ENCODE peak calls at places on chromosomes 7 and 10, in ten cellular contexts. One of them, this sample, is unnamed.

GRCh38 chr7:55472928-55473725 is 99.2 kb downstream of the VOPP1 start:
- DNase-seq in small intestine: no peak
- DNase-seq in SK-N-SH: peak; percentile 12
- DNase-seq in H54: no peak
- DNase-seq in AG10803: no peak
- DNase-seq in memory B cell: no peak
- DNase-seq in brain microvascular endothelial cell: no peak
- DNase-seq in stimulated activated naive B cell treated with anti-CD40 and anti-IgM and Interleukin-4, amounts not matched to agents 10 μg/mL and 1 μg/mL and 100 μg/mL, for 72 hours: no peak
- DNase-seq in transverse colon: no peak
- DNase-seq in pons: no peak
- DNase-seq in this sample: no peak

GRCh38 chr10:22997102-22997501 is 69.2 kb downstream of the ARMC3 start:
- DNase-seq in small intestine: no peak
- DNase-seq in SK-N-SH: peak; percentile 24
- DNase-seq in H54: no peak
- DNase-seq in AG10803: peak; percentile 8
- DNase-seq in memory B cell: no peak
- DNase-seq in brain microvascular endothelial cell: peak; percentile 63
- DNase-seq in stimulated activated naive B cell treated with anti-CD40 and anti-IgM and Interleukin-4, amounts not matched to agents 10 μg/mL and 1 μg/mL and 100 μg/mL, for 72 hours: no peak
- DNase-seq in transverse colon: no peak
- DNase-seq in pons: peak; percentile 60
- DNase-seq in this sample: no peak

GRCh38 chr10:130727766-130728490 is 583.6 kb downstream of the TCERG1L start:
- DNase-seq in small intestine: no peak
- DNase-seq in SK-N-SH: no peak
- DNase-seq in H54: no peak
- DNase-seq in AG10803: no peak
- DNase-seq in memory B cell: no peak
- DNase-seq in brain microvascular endothelial cell: no peak
- DNase-seq in stimulated activated naive B cell treated with anti-CD40 and anti-IgM and Interleukin-4, amounts not matched to agents 10 μg/mL and 1 μg/mL and 100 μg/mL, for 72 hours: no peak
- DNase-seq in transverse colon: no peak
- DNase-seq in pons: no peak
- DNase-seq in this sample: no peak

GRCh38 chr7:91759205-91759863 is 121.2 kb downstream of the MTERF1 start:
- DNase-seq in small intestine: peak; percentile 69
- DNase-seq in SK-N-SH: no peak
- DNase-seq in H54: no peak
- DNase-seq in AG10803: no peak
- DNase-seq in memory B cell: no peak
- DNase-seq in brain microvascular endothelial cell: peak; percentile 85
- DNase-seq in stimulated activated naive B cell treated with anti-CD40 and anti-IgM and Interleukin-4, amounts not matched to agents 10 μg/mL and 1 μg/mL and 100 μg/mL, for 72 hours: no peak
- DNase-seq in transverse colon: peak; percentile 93
- DNase-seq in pons: no peak
- DNase-seq in this sample: peak; percentile 95

GRCh38 chr10:66941491-66941890 is 15.7 kb downstream of the LRRTM3 start:
- DNase-seq in small intestine: no peak
- DNase-seq in SK-N-SH: no peak
- DNase-seq in H54: no peak
- DNase-seq in AG10803: no peak
- DNase-seq in memory B cell: no peak
- DNase-seq in brain microvascular endothelial cell: no peak
- DNase-seq in stimulated activated naive B cell treated with anti-CD40 and anti-IgM and Interleukin-4, amounts not matched to agents 10 μg/mL and 1 μg/mL and 100 μg/mL, for 72 hours: no peak
- DNase-seq in transverse colon: no peak
- DNase-seq in pons: peak; percentile 91
- DNase-seq in this sample: no peak

GRCh38 chr7:130957722-130958360 is 223.8 kb upstream of the KLF14 start:
- DNase-seq in small intestine: no peak
- DNase-seq in SK-N-SH: no peak
- DNase-seq in H54: no peak
- DNase-seq in AG10803: no peak
- DNase-seq in memory B cell: no peak
- DNase-seq in brain microvascular endothelial cell: no peak
- DNase-seq in stimulated activated naive B cell treated with anti-CD40 and anti-IgM and Interleukin-4, amounts not matched to agents 10 μg/mL and 1 μg/mL and 100 μg/mL, for 72 hours: no peak
- DNase-seq in transverse colon: no peak
- DNase-seq in pons: no peak
- DNase-seq in this sample: no peak

GRCh38 chr10:49298990-49299815 is at the start of gene C10orf71:
- DNase-seq in small intestine: no peak
- DNase-seq in SK-N-SH: peak; percentile 36
- DNase-seq in H54: no peak
- DNase-seq in AG10803: no peak
- DNase-seq in memory B cell: no peak
- DNase-seq in brain microvascular endothelial cell: no peak
- DNase-seq in stimulated activated naive B cell treated with anti-CD40 and anti-IgM and Interleukin-4, amounts not matched to agents 10 μg/mL and 1 μg/mL and 100 μg/mL, for 72 hours: no peak
- DNase-seq in transverse colon: no peak
- DNase-seq in pons: no peak
- DNase-seq in this sample: no peak

GRCh38 chr7:18153183-18153748 is 125.6 kb upstream of the PRPS1L1 start:
- DNase-seq in small intestine: no peak
- DNase-seq in SK-N-SH: no peak
- DNase-seq in H54: no peak
- DNase-seq in AG10803: no peak
- DNase-seq in memory B cell: no peak
- DNase-seq in brain microvascular endothelial cell: no peak
- DNase-seq in stimulated activated naive B cell treated with anti-CD40 and anti-IgM and Interleukin-4, amounts not matched to agents 10 μg/mL and 1 μg/mL and 100 μg/mL, for 72 hours: no peak
- DNase-seq in transverse colon: no peak
- DNase-seq in pons: no peak
- DNase-seq in this sample: no peak

GRCh38 chr10:103584216-103585010 is 90.9 kb downstream of the NEURL1 start:
- DNase-seq in small intestine: no peak
- DNase-seq in SK-N-SH: no peak
- DNase-seq in H54: no peak
- DNase-seq in AG10803: peak; percentile 43
- DNase-seq in memory B cell: peak; percentile 42
- DNase-seq in brain microvascular endothelial cell: no peak
- DNase-seq in stimulated activated naive B cell treated with anti-CD40 and anti-IgM and Interleukin-4, amounts not matched to agents 10 μg/mL and 1 μg/mL and 100 μg/mL, for 72 hours: no peak
- DNase-seq in transverse colon: no peak
- DNase-seq in pons: no peak
- DNase-seq in this sample: no peak